ENCODE peak calls at places on chromosome 22, in eight cellular contexts. Q is stimulated activated CD8-positive, alpha-beta memory T cell treated with anti-CD3 and anti-CD28 coated beads, Interleukin-4, amount 100 ng/mL, for 4 hours; P is GM12892; N is NCI-H748 treated with DMSO at 0.1 percent for 48 hours; M is iPS-NIHi11; D is glutamatergic neuron; V is activated CD4-positive, alpha-beta T cell treated with anti-CD3 and anti-CD28 coated beads for 24 hours; B is left cardiac atrium. Y is an unnamed sample.

GRCh38 chr22:39173050-39173706 is 20.7 kb upstream of the CBX7 start:
- DNase-seq in B (no peak), Q (no peak), V (no peak), P (no peak), N (no peak), D (no peak), M (no peak), Y (no peak)

GRCh38 chr22:30481711-30482110 is 9.9 kb upstream of the SEC14L3 start:
- DNase-seq in B (no peak), M (no peak), V (no peak), N (no peak), P (no peak), Q (no peak), D (no peak), Y (no peak)

GRCh38 chr22:50507421-50507990 is at the start of gene LMF2:
- DNase-seq in V (peak), P (peak), D (peak), B (peak), Q (peak), N (peak), M (peak), Y (peak)

GRCh38 chr22:38841211-38841610 is 2.6 kb downstream of the NPTXR start:
- DNase-seq in D (no peak), P (no peak), M (no peak), B (no peak), N (no peak), Q (no peak), V (no peak), Y (no peak)

GRCh38 chr22:37768273-37768672 is 39.5 kb upstream of the GCAT start:
- DNase-seq in D (no peak), Q (no peak), V (no peak), M (peak), N (no peak), P (no peak), B (no peak), Y (no peak)

GRCh38 chr22:30226192-30226832 is 20.2 kb downstream of the LIF start:
- DNase-seq in V (no peak), Q (no peak), M (no peak), P (no peak), D (no peak), N (no peak), B (no peak), Y (no peak)

GRCh38 chr22:44191036-44191454 is 10.3 kb downstream of the PARVG start:
- DNase-seq in P (no peak), D (no peak), V (no peak), B (no peak), N (no peak), M (no peak), Q (no peak), Y (no peak)

GRCh38 chr22:46789992-46790391 is 27.5 kb downstream of the TBC1D22A start:
- DNase-seq in B (no peak), N (no peak), P (no peak), M (no peak), V (no peak), D (no peak), Q (no peak), Y (no peak)

GRCh38 chr22:23609983-23610781 is 21.9 kb downstream of the DRICH1 start:
- DNase-seq in P (no peak), V (no peak), N (no peak), Q (no peak), D (no peak), B (no peak), M (no peak), Y (no peak)

GRCh38 chr22:22682807-22683667 is 38.6 kb downstream of the GGTLC2 start:
- DNase-seq in Q (no peak), B (no peak), P (no peak), D (no peak), N (no peak), M (no peak), V (no peak), Y (no peak)

GRCh38 chr22:25837288-25837900 is 95.4 kb downstream of the MYO18B start:
- DNase-seq in V (no peak), M (no peak), B (no peak), N (no peak), P (no peak), D (no peak), Q (no peak), Y (no peak)

GRCh38 chr22:30250713-30251267 is 4.2 kb upstream of the LIF start:
- DNase-seq in M (no peak), N (no peak), P (no peak), B (no peak), V (no peak), Q (no peak), D (no peak), Y (no peak)

GRCh38 chr22:20249797-20250354 is 18.2 kb downstream of the RTN4R start:
- DNase-seq in Q (no peak), B (no peak), P (no peak), N (no peak), M (no peak), V (no peak), D (no peak), Y (peak)

GRCh38 chr22:48894064-48894671 is 933.5 kb downstream of the BRD1 start:
- DNase-seq in D (no peak), B (no peak), Q (no peak), V (no peak), M (peak), P (no peak), N (no peak), Y (no peak)

GRCh38 chr22:39349967-39350802 is at the start of gene SYNGR1:
- DNase-seq in V (no peak), B (peak), Q (no peak), D (peak), P (no peak), M (peak), N (no peak), Y (no peak)

GRCh38 chr22:17792289-17792688 is 18.0 kb upstream of the BID start:
- DNase-seq in V (no peak), B (no peak), Q (no peak), P (no peak), M (peak), D (no peak), N (no peak), Y (no peak)

GRCh38 chr22:46613606-46613997 is 6.6 kb upstream of the GRAMD4 start:
- DNase-seq in N (no peak), D (peak), M (no peak), B (peak), P (peak), Q (no peak), V (no peak), Y (no peak)

GRCh38 chr22:26553056-26553752 is 36.7 kb downstream of the TPST2 start:
- DNase-seq in M (no peak), D (no peak), B (no peak), N (no peak), P (no peak), Q (no peak), V (no peak), Y (no peak)

GRCh38 chr22:47138898-47139789 is 376.7 kb downstream of the TBC1D22A start:
- DNase-seq in P (no peak), N (no peak), B (no peak), Q (no peak), V (no peak), D (no peak), M (no peak), Y (peak)

GRCh38 chr22:41361716-41362310 is 19.9 kb upstream of the TEF start:
- DNase-seq in Q (no peak), B (no peak), N (no peak), D (no peak), M (no peak), V (no peak), P (no peak), Y (no peak)

GRCh38 chr22:19050117-19050516 is 72.1 kb downstream of the DGCR2 start:
- DNase-seq in N (no peak), P (no peak), D (no peak), V (no peak), M (no peak), B (no peak), Q (no peak), Y (no peak)

GRCh38 chr22:49807780-49808708 is 19.6 kb downstream of the BRD1 start:
- DNase-seq in D (no peak), B (no peak), M (no peak), N (no peak), P (no peak), V (no peak), Q (no peak), Y (no peak)

GRCh38 chr22:22661275-22661674 is 16.9 kb downstream of the GGTLC2 start:
- DNase-seq in D (no peak), Q (no peak), V (no peak), P (no peak), B (no peak), N (no peak), M (no peak), Y (no peak)

GRCh38 chr22:22743128-22743760 is 98.8 kb downstream of the GGTLC2 start:
- DNase-seq in B (no peak), V (no peak), D (no peak), N (no peak), P (no peak), M (no peak), Q (no peak), Y (no peak)

GRCh38 chr22:36077261-36077660 is 48.6 kb upstream of the RBFOX2 start:
- DNase-seq in Q (no peak), N (no peak), D (no peak), V (no peak), P (no peak), M (no peak), B (no peak), Y (no peak)

GRCh38 chr22:37163618-37164534 is 14.2 kb upstream of the IL2RB start:
- DNase-seq in B (peak), Q (no peak), N (no peak), P (peak), V (peak), M (no peak), D (no peak), Y (no peak)

GRCh38 chr22:36104435-36104834 is 56.1 kb downstream of the APOL3 start:
- DNase-seq in N (no peak), D (no peak), M (no peak), Q (no peak), P (no peak), B (no peak), V (no peak), Y (no peak)

GRCh38 chr22:38733329-38734202 is 22.2 kb downstream of the SUN2 start:
- DNase-seq in Q (no peak), V (no peak), D (peak), B (peak), P (peak), M (peak), N (no peak), Y (peak)

GRCh38 chr22:32158712-32159533 is at the start of gene C22orf42:
- DNase-seq in B (no peak), Q (no peak), P (no peak), M (peak), V (no peak), N (no peak), D (no peak), Y (no peak)

GRCh38 chr22:23116506-23117263 is 25.1 kb downstream of the RSPH14 start:
- DNase-seq in Q (no peak), P (no peak), M (no peak), N (no peak), V (no peak), B (no peak), D (no peak), Y (no peak)

GRCh38 chr22:20121856-20122415 is 4.9 kb upstream of the TRMT2A start:
- DNase-seq in N (no peak), M (no peak), P (no peak), D (no peak), Q (no peak), B (peak), V (no peak), Y (peak)

GRCh38 chr22:23117890-23118646 is 23.7 kb downstream of the RSPH14 start:
- DNase-seq in V (no peak), Q (no peak), M (no peak), B (no peak), D (no peak), N (no peak), P (no peak), Y (peak)

GRCh38 chr22:30921108-30921507 is 47.5 kb downstream of the MORC2 start:
- DNase-seq in B (no peak), N (no peak), V (no peak), Q (no peak), M (no peak), P (no peak), D (no peak), Y (no peak)